ENCODE peak calls at places on chromosomes 12 and 14, in seven cellular contexts. Y, G, I, W, F, E and D are unnamed samples.

GRCh38 chr14:59698793-59699192 is 122.2 kb upstream of the CCDC175 start:
- DNase-seq in G (no peak), I (no peak), E (no peak), Y (no peak), W (no peak), F (no peak), D (no peak)

GRCh38 chr14:74867673-74868072 is 8.3 kb downstream of the PROX2 start:
- DNase-seq in G (peak; percentile 61), F (no peak), Y (no peak), E (no peak), I (no peak), W (no peak), D (no peak)

GRCh38 chr12:48956279-48957140 is 777 bp downstream of the ARF3 start:
- DNase-seq in E (peak; percentile 89), Y (peak; percentile 91), W (peak; percentile 68), I (no peak), F (peak; percentile 59), G (peak; percentile 85), D (no peak)

GRCh38 chr14:81172353-81172752 is 48.4 kb downstream of the GTF2A1 start:
- DNase-seq in Y (no peak), F (no peak), W (no peak), G (no peak), I (no peak), E (no peak), D (no peak)

GRCh38 chr12:94174576-94174975 is 26.2 kb downstream of the PLXNC1 start:
- DNase-seq in G (no peak), I (no peak), E (no peak), F (no peak), W (no peak), Y (no peak), D (no peak)

GRCh38 chr14:52112336-52113018 is 43.6 kb upstream of the NID2 start:
- DNase-seq in F (no peak), G (no peak), Y (no peak), E (no peak), W (no peak), I (no peak), D (no peak)

GRCh38 chr12:4114986-4115385 is 158.6 kb upstream of the CCND2 start:
- DNase-seq in I (no peak), Y (no peak), W (no peak), E (no peak), G (no peak), F (no peak), D (no peak)

GRCh38 chr12:132373967-132374820 is 44.8 kb upstream of the GALNT9 start:
- DNase-seq in F (no peak), Y (no peak), I (no peak), G (no peak), E (no peak), W (no peak), D (no peak)

GRCh38 chr12:6767592-6768384 is 1.6 kb downstream of the PTMS start:
- DNase-seq in E (no peak), I (no peak), F (no peak), W (peak; percentile 68), G (peak; percentile 46), Y (no peak), D (no peak)

GRCh38 chr12:93142881-93143280 is 213.8 kb upstream of the EEA1 start:
- DNase-seq in G (no peak), W (no peak), I (no peak), F (no peak), Y (no peak), E (no peak), D (no peak)

GRCh38 chr14:30915596-30915995 is 41.2 kb downstream of the COCH start:
- DNase-seq in I (no peak), Y (no peak), G (no peak), E (no peak), F (no peak), W (no peak), D (no peak)

GRCh38 chr14:37559386-37559785 is 35.7 kb downstream of the FOXA1 start:
- DNase-seq in Y (no peak), E (no peak), F (no peak), G (no peak), W (no peak), I (no peak), D (no peak)

GRCh38 chr14:49975286-49975685 is 82.4 kb downstream of the ARF6 start:
- DNase-seq in G (no peak), F (no peak), Y (no peak), I (no peak), E (no peak), W (no peak), D (no peak)

GRCh38 chr12:57697076-57697475 is 3.1 kb downstream of the OS9 start:
- DNase-seq in W (no peak), F (no peak), I (no peak), G (no peak), Y (no peak), E (no peak), D (no peak)

GRCh38 chr12:93857279-93857894 is 180.2 kb downstream of the CRADD start:
- DNase-seq in F (no peak), E (no peak), I (no peak), W (no peak), G (no peak), Y (no peak), D (no peak)

GRCh38 chr12:57625261-57626032 is 7.6 kb downstream of the B4GALNT1 start:
- DNase-seq in E (no peak), Y (no peak), G (no peak), W (no peak), I (no peak), F (no peak), D (no peak)

GRCh38 chr14:56857206-56857605 is 46.9 kb upstream of the OTX2 start:
- DNase-seq in I (no peak), Y (no peak), E (no peak), F (no peak), W (no peak), G (no peak), D (no peak)

GRCh38 chr12:80756875-80757274 is 40.2 kb downstream of the MYF5 start:
- DNase-seq in Y (no peak), W (no peak), I (no peak), F (no peak), G (no peak), E (no peak), D (no peak)

GRCh38 chr14:24179961-24180726 is 8.3 kb downstream of the REC8 start:
- DNase-seq in E (no peak), F (no peak), W (no peak), G (no peak), Y (no peak), I (no peak), D (no peak)

DNA sequence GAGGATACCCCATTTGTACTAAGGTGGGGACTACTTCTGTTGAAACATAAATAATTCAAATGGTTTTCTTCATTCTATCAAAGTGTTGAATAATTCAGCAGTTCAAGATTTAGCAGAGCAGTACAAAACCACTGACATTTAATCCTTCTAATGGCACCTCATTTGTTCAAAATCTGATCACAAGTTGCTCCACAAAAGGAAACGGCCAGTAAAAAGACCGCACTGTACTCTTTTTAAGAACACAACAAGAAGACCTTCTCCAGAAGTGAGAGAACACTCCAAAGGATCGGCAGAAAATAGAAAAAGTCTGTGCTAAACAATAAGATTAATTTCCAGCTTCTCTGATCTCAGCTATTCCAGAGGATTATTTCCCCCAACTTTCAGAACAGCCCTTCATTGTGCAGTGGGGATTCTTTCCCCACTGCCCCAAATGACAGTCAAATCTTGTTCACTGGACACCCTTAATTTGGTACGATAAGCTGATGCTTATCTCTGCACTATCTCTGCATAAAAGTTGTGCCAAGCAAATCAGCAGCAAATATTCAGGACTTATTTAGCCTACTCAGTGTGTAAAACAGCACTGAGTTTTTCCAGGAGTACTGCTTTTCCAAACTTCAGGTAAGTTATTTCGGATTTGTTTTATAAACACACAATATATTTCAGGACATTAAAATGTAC is 5.2 kb downstream of the MPHOSPH9 start:
- DNase-seq in E (no peak), W (no peak), I (no peak), F (no peak), G (no peak), Y (no peak), D (no peak)
- TF ChIP-seq TAF1 in E (no peak), W (no peak), I (no peak), F (no peak), G (no peak), Y (no peak), D (no peak)

GRCh38 chr12:64824500-64825142 is at the start of gene TBC1D30:
- DNase-seq in E (no peak), G (peak; percentile 80), W (no peak), Y (no peak), F (no peak), I (peak; percentile 30), D (peak; percentile 41)

GRCh38 chr12:64825143-64826011 is 930 bp downstream of the TBC1D30 start:
- DNase-seq in Y (no peak), E (no peak), W (no peak), I (no peak), F (no peak), G (peak; percentile 64), D (peak; percentile 8)

GRCh38 chr12:64826234-64826633 is 1.8 kb downstream of the TBC1D30 start:
- DNase-seq in G (peak; percentile 26), E (no peak), F (peak; percentile 66), I (no peak), Y (peak; percentile 25), W (no peak), D (peak; percentile 22)

GRCh38 chr12:64821116-64821630 is 3.3 kb upstream of the TBC1D30 start:
- DNase-seq in Y (no peak), G (no peak), I (no peak), E (no peak), F (no peak), W (no peak), D (no peak)

GRCh38 chr12:64824130-64824499 is 332 bp upstream of the TBC1D30 start:
- DNase-seq in G (no peak), F (no peak), E (no peak), W (no peak), Y (no peak), I (no peak), D (peak; percentile 7)
- TF ChIP-seq TAF1 in G (no peak), F (no peak), E (peak; percentile 13), W (no peak), Y (no peak), I (no peak), D (no peak)

DNA sequence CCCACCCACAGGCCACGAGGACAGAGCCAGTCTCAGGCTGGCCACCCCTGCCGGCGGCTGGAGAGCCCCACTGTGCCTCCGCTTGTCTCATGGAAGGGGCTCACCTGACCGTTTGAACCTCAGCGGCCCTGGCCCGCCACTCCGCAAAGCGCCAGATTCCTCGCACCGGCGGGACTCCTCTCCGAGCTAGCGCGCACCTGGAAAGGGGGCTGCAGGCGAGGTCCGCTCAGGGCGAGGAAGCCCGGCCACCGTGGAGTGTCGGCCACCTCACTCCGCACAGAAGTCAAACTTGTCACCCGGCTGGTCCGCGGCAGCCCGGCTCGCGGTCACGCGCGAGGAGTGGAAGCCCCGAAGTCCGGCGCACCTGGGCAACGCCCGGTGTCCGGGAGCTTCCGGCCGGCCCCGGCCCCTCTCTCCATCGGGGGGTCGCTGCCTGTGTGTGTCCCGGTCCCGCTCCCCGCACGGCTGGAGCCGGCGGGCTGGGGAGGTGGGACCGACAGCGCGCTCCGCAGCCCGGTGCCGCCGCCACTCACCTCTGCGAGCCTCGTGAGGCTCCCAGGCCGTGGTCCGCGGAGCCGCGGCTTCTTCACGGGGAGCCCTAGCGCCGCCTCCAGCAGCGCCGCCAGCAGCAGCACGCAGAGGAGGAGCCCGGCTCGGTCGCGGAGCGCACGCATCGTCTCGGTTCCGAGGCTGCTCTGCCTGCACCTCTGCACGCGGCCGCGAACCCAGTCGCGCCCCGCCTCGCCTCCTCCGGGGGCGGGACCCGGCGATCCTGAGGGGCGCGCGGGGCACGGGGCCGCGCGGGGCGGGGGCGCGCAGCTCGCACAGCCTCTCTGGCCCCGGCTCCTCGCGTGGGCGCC is at the start of gene ISM2:
- DNase-seq in G (peak; percentile 86), Y (peak; percentile 43), I (peak; percentile 67), W (peak; percentile 44), F (no peak), E (no peak), D (peak; percentile 74)
- TF ChIP-seq TAF1 in G (no peak), Y (no peak), I (no peak), W (peak; percentile 31), F (no peak), E (no peak), D (no peak)

GRCh38 chr12:88775742-88776151 is 195.5 kb upstream of the KITLG start:
- DNase-seq in E (no peak), I (no peak), G (no peak), F (no peak), W (no peak), Y (no peak), D (no peak)
- TF ChIP-seq TAF1 in E (no peak), I (no peak), G (no peak), F (no peak), W (no peak), Y (no peak), D (no peak)